ENCODE peak calls at places on chromosomes 6 and 20, in five cellular contexts. One of them, this sample, is unnamed.

GRCh38 chr6:70574643-70575042 is 7.9 kb downstream of the SDHAF4 start:
- DNase-seq in GM12864: no peak
- DNase-seq in fibroblast of lung: no peak
- DNase-seq in fibroblast of villous mesenchyme: no peak
- DNase-seq in DND-41: no peak
- DNase-seq in this sample: no peak

GRCh38 chr6:113495521-113495920 is 361.6 kb upstream of the MARCKS start:
- DNase-seq in GM12864: no peak
- DNase-seq in fibroblast of lung: peak; percentile 89
- DNase-seq in fibroblast of villous mesenchyme: peak; percentile 23
- DNase-seq in DND-41: no peak
- DNase-seq in this sample: peak; percentile 47

GRCh38 chr20:1528811-1529210 is 28.7 kb downstream of the SIRPD start:
- DNase-seq in GM12864: no peak
- DNase-seq in fibroblast of lung: no peak
- DNase-seq in fibroblast of villous mesenchyme: peak; percentile 11
- DNase-seq in DND-41: no peak
- DNase-seq in this sample: no peak

GRCh38 chr6:31734703-31735500 is 1.4 kb downstream of the CLIC1 start:
- DNase-seq in GM12864: no peak
- DNase-seq in fibroblast of lung: peak; percentile 73
- DNase-seq in fibroblast of villous mesenchyme: peak; percentile 62
- DNase-seq in DND-41: peak; percentile 70
- DNase-seq in this sample: peak; percentile 86

GRCh38 chr6:37495199-37495913 is 4.3 kb downstream of the CCDC167 start:
- DNase-seq in GM12864: no peak
- DNase-seq in fibroblast of lung: no peak
- DNase-seq in fibroblast of villous mesenchyme: no peak
- DNase-seq in DND-41: no peak
- DNase-seq in this sample: no peak

GRCh38 chr6:106825156-106825555 is 149.4 kb downstream of the CD24 start:
- DNase-seq in GM12864: no peak
- DNase-seq in fibroblast of lung: peak; percentile 63
- DNase-seq in fibroblast of villous mesenchyme: no peak
- DNase-seq in DND-41: no peak
- DNase-seq in this sample: no peak

GRCh38 chr20:14838663-14839650 is 501.5 kb upstream of the FLRT3 start:
- DNase-seq in GM12864: no peak
- DNase-seq in fibroblast of lung: peak; percentile 6
- DNase-seq in fibroblast of villous mesenchyme: peak; percentile 13
- DNase-seq in DND-41: no peak
- DNase-seq in this sample: no peak

GRCh38 chr6:170423030-170423429 is 116.5 kb downstream of the FAM120B start:
- DNase-seq in GM12864: peak; percentile 43
- DNase-seq in fibroblast of lung: no peak
- DNase-seq in fibroblast of villous mesenchyme: no peak
- DNase-seq in DND-41: no peak
- DNase-seq in this sample: no peak

GRCh38 chr20:34045930-34046329 is 52.2 kb downstream of the RALY start:
- DNase-seq in GM12864: no peak
- DNase-seq in fibroblast of lung: no peak
- DNase-seq in fibroblast of villous mesenchyme: no peak
- DNase-seq in DND-41: no peak
- DNase-seq in this sample: no peak

GRCh38 chr6:105194591-105194990 is 14.8 kb upstream of the POPDC3 start:
- DNase-seq in GM12864: no peak
- DNase-seq in fibroblast of lung: no peak
- DNase-seq in fibroblast of villous mesenchyme: no peak
- DNase-seq in DND-41: no peak
- DNase-seq in this sample: no peak

GRCh38 chr6:105194106-105194505 is 14.3 kb upstream of the POPDC3 start:
- DNase-seq in GM12864: no peak
- DNase-seq in fibroblast of lung: no peak
- DNase-seq in fibroblast of villous mesenchyme: no peak
- DNase-seq in DND-41: no peak
- DNase-seq in this sample: no peak

GRCh38 chr6:105193647-105194046 is 13.8 kb upstream of the POPDC3 start:
- DNase-seq in GM12864: no peak
- DNase-seq in fibroblast of lung: peak; percentile 95
- DNase-seq in fibroblast of villous mesenchyme: peak; percentile 70
- DNase-seq in DND-41: no peak
- DNase-seq in this sample: peak; percentile 57

GRCh38 chr6:105192707-105193465 is 13.1 kb upstream of the POPDC3 start:
- DNase-seq in GM12864: no peak
- DNase-seq in fibroblast of lung: peak; percentile 86
- DNase-seq in fibroblast of villous mesenchyme: no peak
- DNase-seq in DND-41: no peak
- DNase-seq in this sample: no peak

DNA sequence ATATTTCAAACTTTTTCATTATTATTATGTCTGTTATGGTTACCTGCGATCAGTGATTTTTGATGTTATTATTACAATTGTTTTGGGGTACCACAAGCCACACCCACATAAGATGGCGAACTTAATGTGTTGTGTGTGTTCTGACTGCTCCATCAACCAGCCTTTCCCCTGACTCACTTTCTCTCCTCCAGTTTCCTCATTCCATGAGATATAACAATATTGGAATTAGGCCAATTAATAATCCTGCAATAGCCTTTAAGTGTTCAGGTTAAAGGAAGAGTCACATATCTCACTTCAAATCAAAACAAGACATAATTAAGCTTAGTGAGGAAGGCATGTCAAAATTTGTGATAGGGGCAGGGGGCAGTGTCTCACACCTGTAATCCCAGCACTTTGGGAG is 16.3 kb upstream of the POPDC3 start:
- DNase-seq in GM12864: no peak
- DNase-seq in fibroblast of lung: peak; percentile 41
- DNase-seq in fibroblast of villous mesenchyme: no peak
- DNase-seq in DND-41: no peak
- DNase-seq in this sample: no peak
- TF ChIP-seq CTCF in GM12864: no peak
- TF ChIP-seq CTCF in fibroblast of lung: no peak
- TF ChIP-seq CTCF in fibroblast of villous mesenchyme: no peak
- TF ChIP-seq CTCF in DND-41: no peak
- TF ChIP-seq CTCF in this sample: no peak

GRCh38 chr20:54172856-54173652 is 732 bp downstream of the CYP24A1 start:
- DNase-seq in GM12864: no peak
- DNase-seq in fibroblast of lung: peak; percentile 46
- DNase-seq in fibroblast of villous mesenchyme: no peak
- DNase-seq in DND-41: no peak
- DNase-seq in this sample: no peak

GRCh38 chr20:54173653-54174451 is at the start of gene CYP24A1:
- DNase-seq in GM12864: no peak
- DNase-seq in fibroblast of lung: no peak
- DNase-seq in fibroblast of villous mesenchyme: peak; percentile 11
- DNase-seq in DND-41: no peak
- DNase-seq in this sample: no peak

GRCh38 chr20:54174452-54175175 is 828 bp upstream of the CYP24A1 start:
- DNase-seq in GM12864: no peak
- DNase-seq in fibroblast of lung: no peak
- DNase-seq in fibroblast of villous mesenchyme: peak; percentile 13
- DNase-seq in DND-41: no peak
- DNase-seq in this sample: peak; percentile 20

GRCh38 chr20:54170963-54171362 is 2.8 kb downstream of the CYP24A1 start:
- DNase-seq in GM12864: no peak
- DNase-seq in fibroblast of lung: no peak
- DNase-seq in fibroblast of villous mesenchyme: no peak
- DNase-seq in DND-41: no peak
- DNase-seq in this sample: no peak

GRCh38 chr20:54172532-54172855 is 1.3 kb downstream of the CYP24A1 start:
- DNase-seq in GM12864: no peak
- DNase-seq in fibroblast of lung: no peak
- DNase-seq in fibroblast of villous mesenchyme: no peak
- DNase-seq in DND-41: no peak
- DNase-seq in this sample: peak; percentile 7
- H3K4me3 ChIP-seq in GM12864: no peak overlapping the region
- H3K4me3 ChIP-seq in fibroblast of lung: no peak overlapping the region
- H3K4me3 ChIP-seq in fibroblast of villous mesenchyme: no peak overlapping the region
- H3K4me3 ChIP-seq in DND-41: no peak overlapping the region
- H3K4me3 ChIP-seq in this sample: no peak overlapping the region

DNA sequence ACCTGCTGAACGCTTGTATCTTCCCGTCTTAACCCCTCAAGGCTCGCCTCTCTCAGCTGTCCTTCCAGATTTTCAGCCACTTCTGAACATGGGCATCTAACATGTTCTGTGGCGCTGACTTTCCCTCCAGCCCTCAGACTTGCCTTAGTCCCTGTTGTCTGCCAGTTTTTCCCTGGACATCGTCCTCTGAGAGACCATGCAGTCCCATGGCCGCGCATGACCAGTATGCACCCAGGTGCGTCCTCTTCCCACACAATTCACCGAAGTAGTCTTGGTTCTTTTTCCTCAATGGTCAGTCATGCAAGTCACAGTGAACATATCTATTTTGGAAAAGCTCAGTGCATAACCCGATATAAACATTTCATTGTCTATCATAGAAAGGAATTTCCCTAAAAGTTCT is 9.2 kb downstream of the TUBB2B start:
- DNase-seq in GM12864: no peak
- DNase-seq in fibroblast of lung: no peak
- DNase-seq in fibroblast of villous mesenchyme: no peak
- DNase-seq in DND-41: no peak
- DNase-seq in this sample: no peak
- TF ChIP-seq CTCF in GM12864: no peak
- TF ChIP-seq CTCF in fibroblast of lung: no peak
- TF ChIP-seq CTCF in fibroblast of villous mesenchyme: no peak
- TF ChIP-seq CTCF in DND-41: no peak
- TF ChIP-seq CTCF in this sample: no peak

GRCh38 chr20:35883778-35884540 is 70.3 kb downstream of the SCAND1 start:
- DNase-seq in GM12864: peak; percentile 18
- DNase-seq in fibroblast of lung: peak; percentile 100
- DNase-seq in fibroblast of villous mesenchyme: peak; percentile 99
- DNase-seq in DND-41: peak; percentile 71
- DNase-seq in this sample: peak; percentile 99
- H3K4me3 ChIP-seq in GM12864: no peak overlapping the region
- H3K4me3 ChIP-seq in fibroblast of lung: peak overlapping the region; percentile 49
- H3K4me3 ChIP-seq in fibroblast of villous mesenchyme: peak overlapping the region; percentile 49
- H3K4me3 ChIP-seq in DND-41: no peak overlapping the region
- H3K4me3 ChIP-seq in this sample: peak overlapping the region; percentile 1

GRCh38 chr6:144547409-144547808 is 262.3 kb downstream of the UTRN start:
- DNase-seq in GM12864: no peak
- DNase-seq in fibroblast of lung: peak; percentile 21
- DNase-seq in fibroblast of villous mesenchyme: no peak
- DNase-seq in DND-41: no peak
- DNase-seq in this sample: no peak

GRCh38 chr6:144550392-144550791 is 265.3 kb downstream of the UTRN start:
- DNase-seq in GM12864: no peak
- DNase-seq in fibroblast of lung: no peak
- DNase-seq in fibroblast of villous mesenchyme: no peak
- DNase-seq in DND-41: no peak
- DNase-seq in this sample: no peak

GRCh38 chr6:144546807-144547206 is 261.7 kb downstream of the UTRN start:
- DNase-seq in GM12864: no peak
- DNase-seq in fibroblast of lung: no peak
- DNase-seq in fibroblast of villous mesenchyme: no peak
- DNase-seq in DND-41: no peak
- DNase-seq in this sample: no peak

GRCh38 chr6:144551339-144551738 is 266.2 kb downstream of the UTRN start:
- DNase-seq in GM12864: no peak
- DNase-seq in fibroblast of lung: no peak
- DNase-seq in fibroblast of villous mesenchyme: no peak
- DNase-seq in DND-41: no peak
- DNase-seq in this sample: no peak

DNA sequence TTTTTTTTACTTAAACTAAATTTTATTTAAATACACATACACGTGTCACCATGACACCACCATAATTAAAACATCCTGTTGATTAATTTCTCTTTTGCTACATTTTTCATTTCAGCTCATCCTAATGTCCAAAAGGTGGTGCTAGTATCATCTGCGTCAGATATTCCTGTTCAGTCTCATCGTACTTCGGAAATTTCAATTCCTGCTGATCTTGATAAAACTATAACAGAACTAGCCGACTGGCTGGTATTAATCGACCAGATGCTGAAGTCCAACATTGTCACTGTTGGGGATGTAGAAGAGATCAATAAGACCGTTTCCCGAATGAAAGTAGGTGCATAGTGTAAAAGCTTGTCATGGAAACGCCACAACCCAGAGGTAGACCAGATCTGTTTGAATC is 263.4 kb downstream of the UTRN start:
- DNase-seq in GM12864: no peak
- DNase-seq in fibroblast of lung: no peak
- DNase-seq in fibroblast of villous mesenchyme: no peak
- DNase-seq in DND-41: no peak
- DNase-seq in this sample: no peak
- TF ChIP-seq CTCF in GM12864: no peak
- TF ChIP-seq CTCF in fibroblast of lung: no peak
- TF ChIP-seq CTCF in fibroblast of villous mesenchyme: no peak
- TF ChIP-seq CTCF in DND-41: peak; percentile 34
- TF ChIP-seq CTCF in this sample: no peak

This sample was measured in cardiac fibroblast.